ENCODE peak calls at places on chromosomes 5 and 9, in eight cellular contexts. One of them, this sample, is unnamed.

GRCh38 chr9:33881635-33882034 is 64.7 kb downstream of the UBE2R2 start:
- DNase-seq in heart right ventricle: no peak
- DNase-seq in colonic mucosa: no peak
- DNase-seq in SK-N-SH: no peak
- DNase-seq in body of pancreas: no peak
- DNase-seq in neural crest cell: no peak
- DNase-seq in CD8-positive, alpha-beta T cell: no peak
- DNase-seq in astrocyte of the spinal cord: peak; percentile 53
- DNase-seq in this sample: no peak

GRCh38 chr9:124939944-124940343 is 939 bp downstream of the GOLGA1 start:
- DNase-seq in heart right ventricle: no peak
- DNase-seq in colonic mucosa: no peak
- DNase-seq in SK-N-SH: peak; percentile 7
- DNase-seq in body of pancreas: no peak
- DNase-seq in neural crest cell: no peak
- DNase-seq in CD8-positive, alpha-beta T cell: no peak
- DNase-seq in astrocyte of the spinal cord: no peak
- DNase-seq in this sample: no peak

GRCh38 chr5:71658916-71659661 is 60.0 kb upstream of the CARTPT start:
- DNase-seq in heart right ventricle: no peak
- DNase-seq in colonic mucosa: no peak
- DNase-seq in SK-N-SH: no peak
- DNase-seq in body of pancreas: no peak
- DNase-seq in neural crest cell: no peak
- DNase-seq in CD8-positive, alpha-beta T cell: no peak
- DNase-seq in astrocyte of the spinal cord: peak; percentile 2
- DNase-seq in this sample: no peak

GRCh38 chr9:15873573-15874177 is 320.8 kb downstream of the CCDC171 start:
- DNase-seq in heart right ventricle: no peak
- DNase-seq in colonic mucosa: no peak
- DNase-seq in SK-N-SH: peak; percentile 35
- DNase-seq in body of pancreas: no peak
- DNase-seq in neural crest cell: no peak
- DNase-seq in CD8-positive, alpha-beta T cell: no peak
- DNase-seq in astrocyte of the spinal cord: peak; percentile 77
- DNase-seq in this sample: peak; percentile 6

GRCh38 chr5:142798099-142798768 is 28.1 kb downstream of the ARHGAP26 start:
- DNase-seq in heart right ventricle: no peak
- DNase-seq in colonic mucosa: no peak
- DNase-seq in SK-N-SH: no peak
- DNase-seq in body of pancreas: no peak
- DNase-seq in neural crest cell: no peak
- DNase-seq in CD8-positive, alpha-beta T cell: no peak
- DNase-seq in astrocyte of the spinal cord: no peak
- DNase-seq in this sample: no peak

GRCh38 chr9:76302947-76303550 is 91.2 kb downstream of the RFK start:
- DNase-seq in heart right ventricle: no peak
- DNase-seq in colonic mucosa: no peak
- DNase-seq in SK-N-SH: peak; percentile 47
- DNase-seq in body of pancreas: peak; percentile 34
- DNase-seq in neural crest cell: no peak
- DNase-seq in CD8-positive, alpha-beta T cell: no peak
- DNase-seq in astrocyte of the spinal cord: peak; percentile 67
- DNase-seq in this sample: no peak

GRCh38 chr9:38386319-38386895 is 6.1 kb upstream of the ALDH1B1 start:
- DNase-seq in heart right ventricle: no peak
- DNase-seq in colonic mucosa: no peak
- DNase-seq in SK-N-SH: no peak
- DNase-seq in body of pancreas: no peak
- DNase-seq in neural crest cell: no peak
- DNase-seq in CD8-positive, alpha-beta T cell: no peak
- DNase-seq in astrocyte of the spinal cord: no peak
- DNase-seq in this sample: no peak

GRCh38 chr9:137619240-137620090 is 660 bp downstream of the EHMT1 start:
- DNase-seq in heart right ventricle: no peak
- DNase-seq in colonic mucosa: peak; percentile 39
- DNase-seq in SK-N-SH: no peak
- DNase-seq in body of pancreas: peak; percentile 35
- DNase-seq in neural crest cell: peak; percentile 25
- DNase-seq in CD8-positive, alpha-beta T cell: no peak
- DNase-seq in astrocyte of the spinal cord: peak; percentile 48
- DNase-seq in this sample: peak; percentile 44

GRCh38 chr5:135445306-135445940 is 1.7 kb downstream of the DCANP1 start:
- DNase-seq in heart right ventricle: no peak
- DNase-seq in colonic mucosa: no peak
- DNase-seq in SK-N-SH: no peak
- DNase-seq in body of pancreas: no peak
- DNase-seq in neural crest cell: no peak
- DNase-seq in CD8-positive, alpha-beta T cell: no peak
- DNase-seq in astrocyte of the spinal cord: no peak
- DNase-seq in this sample: no peak

GRCh38 chr5:111099058-111099778 is 7.1 kb downstream of the WDR36 start:
- DNase-seq in heart right ventricle: no peak
- DNase-seq in colonic mucosa: no peak
- DNase-seq in SK-N-SH: no peak
- DNase-seq in body of pancreas: no peak
- DNase-seq in neural crest cell: no peak
- DNase-seq in CD8-positive, alpha-beta T cell: no peak
- DNase-seq in astrocyte of the spinal cord: no peak
- DNase-seq in this sample: no peak

GRCh38 chr5:169873642-169874041 is 106.7 kb downstream of the INSYN2B start:
- DNase-seq in heart right ventricle: peak; percentile 33
- DNase-seq in colonic mucosa: no peak
- DNase-seq in SK-N-SH: no peak
- DNase-seq in body of pancreas: no peak
- DNase-seq in neural crest cell: no peak
- DNase-seq in CD8-positive, alpha-beta T cell: no peak
- DNase-seq in astrocyte of the spinal cord: peak; percentile 88
- DNase-seq in this sample: no peak

GRCh38 chr5:472076-472655 is 29.2 kb downstream of the EXOC3 start:
- DNase-seq in heart right ventricle: no peak
- DNase-seq in colonic mucosa: peak; percentile 41
- DNase-seq in SK-N-SH: peak; percentile 71
- DNase-seq in body of pancreas: peak; percentile 38
- DNase-seq in neural crest cell: no peak
- DNase-seq in CD8-positive, alpha-beta T cell: no peak
- DNase-seq in astrocyte of the spinal cord: no peak
- DNase-seq in this sample: peak; percentile 27

GRCh38 chr9:137988051-137988450 is 110.5 kb downstream of the CACNA1B start:
- DNase-seq in heart right ventricle: no peak
- DNase-seq in colonic mucosa: no peak
- DNase-seq in SK-N-SH: no peak
- DNase-seq in body of pancreas: no peak
- DNase-seq in neural crest cell: no peak
- DNase-seq in CD8-positive, alpha-beta T cell: no peak
- DNase-seq in astrocyte of the spinal cord: no peak
- DNase-seq in this sample: no peak

GRCh38 chr5:17037751-17038150 is 101.7 kb upstream of the MYO10 start:
- DNase-seq in heart right ventricle: no peak
- DNase-seq in colonic mucosa: no peak
- DNase-seq in SK-N-SH: no peak
- DNase-seq in body of pancreas: no peak
- DNase-seq in neural crest cell: no peak
- DNase-seq in CD8-positive, alpha-beta T cell: no peak
- DNase-seq in astrocyte of the spinal cord: peak; percentile 54
- DNase-seq in this sample: no peak

GRCh38 chr9:137411670-137412380 is 11.1 kb downstream of the EXD3 start:
- DNase-seq in heart right ventricle: peak; percentile 89
- DNase-seq in colonic mucosa: no peak
- DNase-seq in SK-N-SH: no peak
- DNase-seq in body of pancreas: peak; percentile 88
- DNase-seq in neural crest cell: no peak
- DNase-seq in CD8-positive, alpha-beta T cell: no peak
- DNase-seq in astrocyte of the spinal cord: peak; percentile 94
- DNase-seq in this sample: no peak

GRCh38 chr9:84573098-84573497 is 96.4 kb upstream of the NTRK2 start:
- DNase-seq in heart right ventricle: no peak
- DNase-seq in colonic mucosa: no peak
- DNase-seq in SK-N-SH: no peak
- DNase-seq in body of pancreas: no peak
- DNase-seq in neural crest cell: no peak
- DNase-seq in CD8-positive, alpha-beta T cell: no peak
- DNase-seq in astrocyte of the spinal cord: no peak
- DNase-seq in this sample: no peak

GRCh38 chr5:114434396-114435219 is 72.7 kb downstream of the KCNN2 start:
- DNase-seq in heart right ventricle: no peak
- DNase-seq in colonic mucosa: no peak
- DNase-seq in SK-N-SH: no peak
- DNase-seq in body of pancreas: no peak
- DNase-seq in neural crest cell: no peak
- DNase-seq in CD8-positive, alpha-beta T cell: no peak
- DNase-seq in astrocyte of the spinal cord: no peak
- DNase-seq in this sample: no peak

GRCh38 chr5:167709625-167710024 is 581.8 kb upstream of the WWC1 start:
- DNase-seq in heart right ventricle: no peak
- DNase-seq in colonic mucosa: no peak
- DNase-seq in SK-N-SH: no peak
- DNase-seq in body of pancreas: no peak
- DNase-seq in neural crest cell: no peak
- DNase-seq in CD8-positive, alpha-beta T cell: no peak
- DNase-seq in astrocyte of the spinal cord: no peak
- DNase-seq in this sample: no peak

GRCh38 chr5:51273871-51274270 is 109.4 kb upstream of the ISL1 start:
- DNase-seq in heart right ventricle: no peak
- DNase-seq in colonic mucosa: no peak
- DNase-seq in SK-N-SH: no peak
- DNase-seq in body of pancreas: no peak
- DNase-seq in neural crest cell: no peak
- DNase-seq in CD8-positive, alpha-beta T cell: no peak
- DNase-seq in astrocyte of the spinal cord: no peak
- DNase-seq in this sample: no peak

GRCh38 chr5:27124590-27124989 is 86.2 kb upstream of the CDH9 start:
- DNase-seq in heart right ventricle: no peak
- DNase-seq in colonic mucosa: no peak
- DNase-seq in SK-N-SH: peak; percentile 45
- DNase-seq in body of pancreas: no peak
- DNase-seq in neural crest cell: peak; percentile 25
- DNase-seq in CD8-positive, alpha-beta T cell: no peak
- DNase-seq in astrocyte of the spinal cord: peak; percentile 27
- DNase-seq in this sample: peak; percentile 28

GRCh38 chr5:96752341-96753016 is 55.3 kb downstream of the ERAP1 start:
- DNase-seq in heart right ventricle: peak; percentile 61
- DNase-seq in colonic mucosa: peak; percentile 64
- DNase-seq in SK-N-SH: peak; percentile 19
- DNase-seq in body of pancreas: peak; percentile 48
- DNase-seq in neural crest cell: peak; percentile 58
- DNase-seq in CD8-positive, alpha-beta T cell: no peak
- DNase-seq in astrocyte of the spinal cord: peak; percentile 74
- DNase-seq in this sample: peak; percentile 46

DNA sequence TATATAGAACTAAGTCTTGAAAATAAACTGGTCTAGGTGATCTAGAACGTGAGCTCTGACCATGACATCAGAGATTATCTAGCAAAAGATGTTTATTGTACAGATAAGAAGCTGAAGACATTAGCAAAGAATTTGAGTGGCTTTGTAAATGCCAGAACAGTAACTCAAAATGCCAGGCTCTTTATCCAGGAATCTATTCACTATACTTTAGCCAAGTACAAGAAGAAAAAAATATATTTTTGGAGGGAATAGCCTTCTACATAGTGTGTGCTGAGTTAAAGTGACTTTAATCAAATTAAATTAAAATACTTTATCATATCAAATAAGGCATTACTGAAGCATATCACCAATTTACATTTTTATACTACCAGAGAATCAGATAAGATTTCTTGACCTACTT is 132.6 kb upstream of the ITGA1 start:
- DNase-seq in heart right ventricle: no peak
- DNase-seq in colonic mucosa: no peak
- DNase-seq in SK-N-SH: no peak
- DNase-seq in body of pancreas: no peak
- DNase-seq in neural crest cell: no peak
- DNase-seq in CD8-positive, alpha-beta T cell: no peak
- DNase-seq in astrocyte of the spinal cord: no peak
- DNase-seq in this sample: no peak
- TF ChIP-seq CTCF in heart right ventricle: no peak
- TF ChIP-seq CTCF in colonic mucosa: no peak
- TF ChIP-seq CTCF in SK-N-SH: no peak
- TF ChIP-seq CTCF in body of pancreas: no peak
- TF ChIP-seq CTCF in neural crest cell: no peak
- TF ChIP-seq CTCF in CD8-positive, alpha-beta T cell: no peak
- TF ChIP-seq CTCF in astrocyte of the spinal cord: no peak
- TF ChIP-seq CTCF in this sample: no peak

GRCh38 chr5:79200573-79201183 is 35.3 kb upstream of the JMY start:
- DNase-seq in heart right ventricle: no peak
- DNase-seq in colonic mucosa: no peak
- DNase-seq in SK-N-SH: peak; percentile 47
- DNase-seq in body of pancreas: no peak
- DNase-seq in neural crest cell: no peak
- DNase-seq in CD8-positive, alpha-beta T cell: no peak
- DNase-seq in astrocyte of the spinal cord: no peak
- DNase-seq in this sample: no peak
- TF ChIP-seq CTCF in heart right ventricle: peak; percentile 28
- TF ChIP-seq CTCF in colonic mucosa: peak; percentile 21
- TF ChIP-seq CTCF in SK-N-SH: peak; percentile 57
- TF ChIP-seq CTCF in body of pancreas: peak; percentile 42
- TF ChIP-seq CTCF in neural crest cell: peak; percentile 49
- TF ChIP-seq CTCF in CD8-positive, alpha-beta T cell: peak; percentile 16
- TF ChIP-seq CTCF in astrocyte of the spinal cord: peak; percentile 69
- TF ChIP-seq CTCF in this sample: peak; percentile 30

GRCh38 chr9:12717907-12718306 is 24.7 kb downstream of the TYRP1 start:
- DNase-seq in heart right ventricle: no peak
- DNase-seq in colonic mucosa: no peak
- DNase-seq in SK-N-SH: no peak
- DNase-seq in body of pancreas: no peak
- DNase-seq in neural crest cell: no peak
- DNase-seq in CD8-positive, alpha-beta T cell: no peak
- DNase-seq in astrocyte of the spinal cord: no peak
- DNase-seq in this sample: no peak

GRCh38 chr9:12719431-12719830 is 26.2 kb downstream of the TYRP1 start:
- DNase-seq in heart right ventricle: no peak
- DNase-seq in colonic mucosa: no peak
- DNase-seq in SK-N-SH: peak; percentile 22
- DNase-seq in body of pancreas: no peak
- DNase-seq in neural crest cell: no peak
- DNase-seq in CD8-positive, alpha-beta T cell: no peak
- DNase-seq in astrocyte of the spinal cord: peak; percentile 63
- DNase-seq in this sample: no peak

GRCh38 chr9:12718482-12719026 is 25.4 kb downstream of the TYRP1 start:
- DNase-seq in heart right ventricle: no peak
- DNase-seq in colonic mucosa: no peak
- DNase-seq in SK-N-SH: no peak
- DNase-seq in body of pancreas: no peak
- DNase-seq in neural crest cell: no peak
- DNase-seq in CD8-positive, alpha-beta T cell: no peak
- DNase-seq in astrocyte of the spinal cord: peak; percentile 83
- DNase-seq in this sample: peak; percentile 29

GRCh38 chr9:12715268-12715667 is 22.1 kb downstream of the TYRP1 start:
- DNase-seq in heart right ventricle: no peak
- DNase-seq in colonic mucosa: no peak
- DNase-seq in SK-N-SH: no peak
- DNase-seq in body of pancreas: no peak
- DNase-seq in neural crest cell: no peak
- DNase-seq in CD8-positive, alpha-beta T cell: no peak
- DNase-seq in astrocyte of the spinal cord: no peak
- DNase-seq in this sample: no peak

GRCh38 chr9:12716823-12717222 is 23.6 kb downstream of the TYRP1 start:
- DNase-seq in heart right ventricle: no peak
- DNase-seq in colonic mucosa: no peak
- DNase-seq in SK-N-SH: no peak
- DNase-seq in body of pancreas: no peak
- DNase-seq in neural crest cell: no peak
- DNase-seq in CD8-positive, alpha-beta T cell: no peak
- DNase-seq in astrocyte of the spinal cord: no peak
- DNase-seq in this sample: no peak
- TF ChIP-seq CTCF in heart right ventricle: peak; percentile 13
- TF ChIP-seq CTCF in colonic mucosa: no peak
- TF ChIP-seq CTCF in SK-N-SH: peak; percentile 40
- TF ChIP-seq CTCF in body of pancreas: peak; percentile 7
- TF ChIP-seq CTCF in neural crest cell: no peak
- TF ChIP-seq CTCF in CD8-positive, alpha-beta T cell: no peak
- TF ChIP-seq CTCF in astrocyte of the spinal cord: no peak
- TF ChIP-seq CTCF in this sample: no peak

GRCh38 chr9:136380381-136380780 is 6.9 kb upstream of the CARD9 start:
- DNase-seq in heart right ventricle: no peak
- DNase-seq in colonic mucosa: no peak
- DNase-seq in SK-N-SH: no peak
- DNase-seq in body of pancreas: no peak
- DNase-seq in neural crest cell: no peak
- DNase-seq in CD8-positive, alpha-beta T cell: no peak
- DNase-seq in astrocyte of the spinal cord: no peak
- DNase-seq in this sample: no peak
- TF ChIP-seq CTCF in heart right ventricle: no peak
- TF ChIP-seq CTCF in colonic mucosa: no peak
- TF ChIP-seq CTCF in SK-N-SH: no peak
- TF ChIP-seq CTCF in body of pancreas: no peak
- TF ChIP-seq CTCF in neural crest cell: no peak
- TF ChIP-seq CTCF in CD8-positive, alpha-beta T cell: no peak
- TF ChIP-seq CTCF in astrocyte of the spinal cord: no peak
- TF ChIP-seq CTCF in this sample: no peak

This sample was measured in nephron progenitor cell.